ENCODE peak calls at places on chromosome 1, in six cellular contexts. J is PC-3, S is endothelial cell of umbilical vein, M is HepG2, U is HCT116, F is mammary epithelial cell. A is an unnamed sample.

GRCh38 chr1:50474859-50475809 is 51.9 kb upstream of the DMRTA2 start:
- DNase-seq in M (peak; percentile 86), U (no peak), F (peak; percentile 50), J (peak; percentile 51), S (peak; percentile 38), A (peak; percentile 56)

GRCh38 chr1:62295921-62296451 is 23.2 kb downstream of the KANK4 start:
- DNase-seq in U (no peak), M (no peak), F (peak; percentile 62), S (no peak), J (peak; percentile 95), A (peak; percentile 38)

GRCh38 chr1:24743404-24744211 is 1.6 kb upstream of the CLIC4 start:
- DNase-seq in S (peak; percentile 39), U (no peak), M (no peak), J (no peak), F (peak; percentile 83), A (peak; percentile 20)

GRCh38 chr1:168135982-168136708 is 585 bp downstream of the GPR161 start:
- DNase-seq in F (peak; percentile 48), M (no peak), S (peak; percentile 35), J (peak; percentile 44), U (no peak), A (peak; percentile 69)

GRCh38 chr1:55198044-55198443 is 17.1 kb downstream of the USP24 start:
- DNase-seq in J (no peak), S (no peak), U (no peak), F (no peak), M (no peak), A (no peak)

GRCh38 chr1:110237406-110238152 is 27.5 kb downstream of the KCNC4 start:
- DNase-seq in U (no peak), J (no peak), S (no peak), M (no peak), F (no peak), A (no peak)

GRCh38 chr1:193786996-193787546 is 600.7 kb upstream of the B3GALT2 start:
- DNase-seq in U (no peak), S (no peak), J (no peak), F (no peak), M (no peak), A (no peak)

GRCh38 chr1:107547363-107548155 is 406.7 kb downstream of the NTNG1 start:
- DNase-seq in F (peak; percentile 80), U (no peak), M (no peak), J (no peak), S (no peak), A (no peak)

GRCh38 chr1:93680121-93681094 is 1.2 kb downstream of the BCAR3 start:
- DNase-seq in S (peak; percentile 89), M (peak; percentile 72), J (peak; percentile 82), F (peak; percentile 84), U (peak; percentile 76), A (peak; percentile 93)

GRCh38 chr1:93816970-93817738 is 61.9 kb downstream of the DNTTIP2 start:
- DNase-seq in S (peak; percentile 96), J (no peak), M (peak; percentile 29), F (no peak), U (no peak), A (no peak)

GRCh38 chr1:101185421-101185820 is 51.4 kb upstream of the S1PR1 start:
- DNase-seq in F (no peak), S (no peak), U (no peak), J (no peak), M (no peak), A (no peak)

GRCh38 chr1:74470936-74471335 is 41.5 kb downstream of the LRRC53 start:
- DNase-seq in J (no peak), S (no peak), U (no peak), F (no peak), M (no peak), A (no peak)

GRCh38 chr1:212188599-212189351 is 96.4 kb upstream of the PPP2R5A start:
- DNase-seq in U (no peak), M (no peak), S (no peak), J (no peak), F (peak; percentile 84), A (no peak)

GRCh38 chr1:43011020-43011419 is 52.4 kb upstream of the SLC2A1 start:
- DNase-seq in F (no peak), J (no peak), U (no peak), M (peak; percentile 79), S (no peak), A (no peak)

GRCh38 chr1:43009274-43009673 is 50.6 kb upstream of the SLC2A1 start:
- DNase-seq in S (no peak), U (no peak), M (no peak), F (no peak), J (no peak), A (no peak)

GRCh38 chr1:43008106-43008424 is 49.4 kb upstream of the SLC2A1 start:
- DNase-seq in J (no peak), F (no peak), S (no peak), M (no peak), U (no peak), A (peak; percentile 83)

GRCh38 chr1:43007377-43008105 is 48.9 kb upstream of the SLC2A1 start:
- DNase-seq in J (no peak), S (no peak), U (no peak), F (no peak), M (no peak), A (peak; percentile 92)

DNA sequence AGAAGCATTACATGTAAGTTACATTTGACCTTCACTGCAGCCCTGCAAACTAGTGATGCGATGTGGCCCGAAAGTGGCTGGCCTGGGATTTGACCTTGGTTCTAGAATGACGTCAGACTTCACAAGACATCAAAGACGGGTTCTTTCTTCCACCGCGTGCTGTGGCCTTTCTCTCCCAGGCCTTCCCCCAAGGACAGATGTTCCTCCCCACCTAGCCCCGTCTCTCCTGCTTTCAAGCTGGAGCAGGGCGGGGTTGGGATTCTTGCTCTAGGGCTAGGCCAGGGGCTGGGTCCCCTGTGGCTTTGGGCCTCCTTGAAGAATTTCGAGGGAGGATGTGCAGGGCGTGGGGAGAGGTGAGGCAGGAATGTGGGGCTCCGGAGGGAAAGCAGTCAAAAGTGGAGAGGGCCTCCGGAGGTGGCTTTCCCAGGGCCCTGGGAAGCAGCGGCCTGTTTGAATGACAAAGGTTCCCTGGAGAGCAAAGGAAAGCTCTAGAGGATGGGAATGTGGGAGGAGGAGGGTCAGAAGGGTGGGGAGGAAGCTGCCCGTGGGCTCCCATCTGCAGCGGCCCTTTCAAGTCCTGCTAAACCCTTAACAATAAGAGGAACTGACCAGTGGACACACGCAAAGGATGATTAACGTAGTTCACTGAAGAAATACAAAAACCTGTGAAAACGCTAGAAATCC is 49.9 kb upstream of the SLC2A1 start:
- DNase-seq in U (peak; percentile 85), M (peak; percentile 93), J (no peak), S (no peak), F (no peak), A (peak; percentile 97)
- TF ChIP-seq CTCF in U (no peak), M (no peak), J (no peak), S (no peak), F (no peak), A (no peak)

DNA sequence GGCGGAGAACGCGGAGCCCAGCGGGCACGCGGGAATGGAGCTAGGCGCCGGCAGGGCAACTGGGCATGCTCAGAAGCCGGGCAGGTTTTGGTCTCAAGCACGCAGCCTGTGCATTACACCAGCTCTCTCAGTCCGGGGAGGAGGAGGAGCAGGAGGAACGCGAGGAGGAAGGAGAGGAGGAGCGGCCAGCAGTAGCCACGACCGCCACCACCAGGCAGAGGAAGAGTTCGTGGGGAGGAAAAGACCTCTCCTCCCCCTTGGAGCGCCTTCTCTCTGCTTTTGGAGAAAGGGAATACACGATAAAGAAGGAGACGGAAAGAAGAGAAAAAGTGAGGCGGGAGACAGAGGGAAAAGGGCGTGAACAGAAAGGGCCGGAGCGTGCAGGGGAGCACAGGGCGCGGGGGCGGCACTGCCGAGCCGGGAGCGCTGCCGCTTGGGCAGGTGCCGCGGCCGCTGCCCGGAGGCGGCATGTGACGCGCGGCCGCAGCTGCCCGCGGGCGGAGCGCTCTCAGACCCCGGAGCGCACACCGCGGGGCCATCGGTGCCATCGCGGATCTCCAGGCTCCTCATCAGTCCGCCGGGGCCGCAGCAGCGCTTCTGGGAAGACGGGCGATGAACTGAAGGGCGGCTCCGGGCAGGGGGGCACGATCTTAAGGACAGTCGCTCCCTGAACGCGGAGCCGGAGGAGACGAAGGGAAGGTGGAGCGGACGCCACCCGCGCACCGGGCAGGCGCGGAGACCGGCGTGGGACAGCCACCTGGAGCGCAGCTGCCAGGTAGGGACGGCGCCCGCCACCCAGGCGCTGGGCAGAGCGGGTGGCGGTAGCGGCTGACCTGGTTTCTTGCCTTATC is at the start of gene CHRM3:
- DNase-seq in S (no peak), U (no peak), M (no peak), J (peak; percentile 90), F (peak; percentile 61), A (peak; percentile 85)
- TF ChIP-seq EZH2 in S (no peak), U (no peak), M (no peak), J (peak; percentile 14), F (no peak), A (peak; percentile 79)

GRCh38 chr1:57234459-57234858 is 189.4 kb downstream of the DAB1 start:
- DNase-seq in M (no peak), U (no peak), S (no peak), J (no peak), F (no peak), A (no peak)

GRCh38 chr1:57235782-57236181 is 188.1 kb downstream of the DAB1 start:
- DNase-seq in S (no peak), U (no peak), M (peak; percentile 53), J (no peak), F (no peak), A (no peak)

GRCh38 chr1:57229998-57230397 is 193.9 kb downstream of the DAB1 start:
- DNase-seq in S (no peak), M (no peak), F (no peak), U (no peak), J (no peak), A (no peak)

GRCh38 chr1:57229076-57229475 is 194.8 kb downstream of the DAB1 start:
- DNase-seq in M (no peak), U (no peak), F (no peak), S (no peak), J (no peak), A (no peak)

DNA sequence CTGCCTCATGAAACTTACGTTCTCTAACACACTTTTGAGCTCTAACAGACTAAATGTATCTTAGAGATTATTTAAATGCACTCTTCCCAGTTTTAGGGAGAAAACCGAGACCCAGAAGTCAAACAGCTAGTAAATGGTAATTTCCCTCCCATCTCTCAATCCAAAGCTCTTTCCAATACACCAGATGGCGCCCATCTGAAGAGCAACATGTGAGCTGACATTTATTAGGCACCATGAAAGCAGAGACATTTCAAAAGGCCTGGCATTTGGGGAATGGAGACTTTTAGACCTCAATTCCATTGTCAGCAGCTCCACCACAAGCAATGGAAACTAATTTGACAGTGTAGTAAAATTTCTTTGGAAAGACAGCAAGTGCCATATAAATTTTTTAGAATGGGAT is 191.4 kb downstream of the DAB1 start:
- DNase-seq in M (peak; percentile 29), S (no peak), U (no peak), J (peak; percentile 8), F (peak; percentile 12), A (peak; percentile 20)
- H3K27ac ChIP-seq in M (no peak overlapping the region), S (no peak overlapping the region), U (no peak overlapping the region), J (no peak overlapping the region), F (no peak overlapping the region), A (no peak overlapping the region)

DNA sequence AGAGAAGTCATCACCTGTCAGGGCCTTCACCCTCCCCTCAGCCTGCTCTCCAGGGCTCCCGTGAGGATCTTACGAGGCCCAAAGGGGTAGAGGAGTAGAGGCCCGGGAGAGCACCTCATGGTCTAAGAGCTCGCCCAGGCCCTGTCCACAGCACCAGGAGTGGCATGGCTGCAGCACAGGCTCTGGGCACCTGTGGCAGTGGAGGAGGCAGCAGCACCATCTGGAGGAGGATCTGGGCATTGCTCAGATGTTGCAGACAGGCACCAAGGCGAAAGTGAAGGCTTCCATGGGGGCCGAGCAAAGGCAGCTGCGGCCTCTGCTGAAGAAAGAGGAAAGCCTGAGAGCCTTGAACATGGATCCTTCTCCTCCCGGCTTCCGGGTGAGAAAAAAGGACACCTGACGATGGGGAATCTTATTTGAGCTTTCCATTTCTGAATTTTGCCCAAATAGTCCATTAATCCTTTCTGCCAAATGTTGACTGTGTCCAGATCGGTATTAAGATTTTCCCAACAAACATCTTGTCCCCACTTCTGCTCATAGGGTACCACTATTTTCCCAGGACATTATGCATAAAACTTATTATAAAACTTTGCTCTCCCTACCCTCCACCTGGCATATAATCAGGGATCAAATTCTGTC is 604.7 kb downstream of the PTPRC start:
- DNase-seq in J (peak; percentile 70), U (peak; percentile 48), S (peak; percentile 58), F (peak; percentile 26), M (peak; percentile 1), A (peak; percentile 63)
- TF ChIP-seq CTCF in J (peak; percentile 71), U (peak; percentile 64), S (peak; percentile 67), F (peak; percentile 78), M (peak; percentile 63), A (peak; percentile 67)

A was measured in neural progenitor cell.